ENCODE peak calls at places on chromosome 19, in nine cellular contexts. N, U, X, E, B, Y, A, D and G are unnamed samples.

GRCh38 chr19:4052114-4052992 is 14.3 kb downstream of the ZBTB7A start:
- DNase-seq in N (peak; percentile 56), U (no peak), X (peak; percentile 66), E (no peak), B (no peak), Y (no peak), A (peak; percentile 33), D (peak; percentile 92), G (no peak)

GRCh38 chr19:34336781-34337271 is 28.2 kb upstream of the GPI start:
- DNase-seq in N (no peak), U (peak; percentile 44), X (no peak), E (no peak), B (peak; percentile 62), Y (peak; percentile 10), A (peak; percentile 42), D (no peak), G (peak; percentile 62)

GRCh38 chr19:49492573-49493411 is 3.4 kb upstream of the RPS11 start:
- DNase-seq in N (no peak), U (no peak), X (no peak), E (no peak), B (no peak), Y (no peak), A (peak; percentile 51), D (no peak), G (no peak)

GRCh38 chr19:48635263-48635965 is 1.8 kb downstream of the DBP start:
- DNase-seq in N (peak; percentile 85), U (peak; percentile 67), X (peak; percentile 80), E (peak; percentile 47), B (peak; percentile 61), Y (peak; percentile 63), A (peak; percentile 53), D (peak; percentile 89), G (peak; percentile 37)

GRCh38 chr19:531009-531752 is 379 bp upstream of the CDC34 start:
- DNase-seq in N (peak; percentile 88), U (peak; percentile 96), X (peak; percentile 87), E (peak; percentile 30), B (peak; percentile 61), Y (peak; percentile 93), A (peak; percentile 74), D (peak; percentile 79), G (peak; percentile 82)

GRCh38 chr19:6393074-6393981 is at the start of gene GTF2F1:
- DNase-seq in N (peak; percentile 96), U (peak; percentile 92), X (peak; percentile 95), E (peak; percentile 90), B (peak; percentile 86), Y (peak; percentile 98), A (peak; percentile 93), D (peak; percentile 90), G (peak; percentile 97)

GRCh38 chr19:15529774-15530372 is 21.5 kb downstream of the CYP4F22 start:
- DNase-seq in N (no peak), U (no peak), X (no peak), E (no peak), B (no peak), Y (no peak), A (peak; percentile 38), D (no peak), G (no peak)

GRCh38 chr19:55526216-55527196 is 10.4 kb downstream of the SBK2 start:
- DNase-seq in N (peak; percentile 63), U (no peak), X (peak; percentile 78), E (peak; percentile 77), B (no peak), Y (no peak), A (peak; percentile 57), D (peak; percentile 43), G (peak; percentile 83)

GRCh38 chr19:43562698-43563241 is 12.6 kb downstream of the XRCC1 start:
- DNase-seq in N (peak; percentile 87), U (no peak), X (peak; percentile 77), E (peak; percentile 79), B (peak; percentile 43), Y (peak; percentile 50), A (peak; percentile 99), D (peak; percentile 90), G (peak; percentile 84)

GRCh38 chr19:742540-743075 is 8.3 kb upstream of the MISP start:
- DNase-seq in N (no peak), U (no peak), X (no peak), E (no peak), B (no peak), Y (no peak), A (no peak), D (no peak), G (no peak)